ENCODE peak calls at places on chromosomes 5 and 9, in four cellular contexts. H is WTC11, I is HepG2, K is K562. L is an unnamed sample.

GRCh38 chr9:28329323-28329722 is 756.0 kb upstream of the C9orf72 start:
- DNase-seq in I (no peak), K (no peak), H (no peak), L (no peak)

GRCh38 chr5:131381011-131381410 is 117.2 kb downstream of the CDC42SE2 start:
- DNase-seq in K (no peak), I (no peak), H (no peak), L (no peak)

GRCh38 chr5:117013280-117013877 is 438.8 kb upstream of the SEMA6A start:
- DNase-seq in K (no peak), I (no peak), H (no peak), L (no peak)

GRCh38 chr9:116395409-116396037 is 241.9 kb downstream of the PAPPA start:
- DNase-seq in I (no peak), K (peak), H (no peak), L (no peak)

GRCh38 chr5:30469691-30470090 is 723.8 kb upstream of the CDH6 start:
- DNase-seq in H (no peak), K (no peak), I (no peak), L (no peak)

GRCh38 chr5:117454716-117455212 is 880.1 kb upstream of the SEMA6A start:
- DNase-seq in K (peak), H (peak), I (peak), L (peak)

GRCh38 chr5:14595189-14595588 is 13.6 kb downstream of the OTULINL start:
- DNase-seq in I (no peak), H (no peak), K (no peak), L (no peak)

GRCh38 chr9:72633966-72634365 is 112.6 kb downstream of the TMC1 start:
- DNase-seq in I (no peak), K (no peak), H (no peak), L (no peak)

GRCh38 chr9:72509635-72510034 is 11.8 kb upstream of the TMC1 start:
- DNase-seq in I (no peak), K (no peak), H (no peak), L (no peak)

GRCh38 chr9:26219961-26220360 is 541.7 kb upstream of the TUSC1 start:
- DNase-seq in K (no peak), H (no peak), I (no peak), L (no peak)

GRCh38 chr5:126937796-126938195 is 92.6 kb downstream of the MARCHF3 start:
- DNase-seq in K (no peak), H (no peak), I (no peak), L (no peak)

GRCh38 chr5:171863928-171864327 is 78.3 kb downstream of the SMIM23 start:
- DNase-seq in I (no peak), H (no peak), K (no peak), L (no peak)

GRCh38 chr5:156181656-156182055 is 145.3 kb upstream of the SGCD start:
- DNase-seq in I (no peak), H (no peak), K (no peak), L (no peak)

GRCh38 chr9:28234899-28235277 is 661.6 kb upstream of the C9orf72 start:
- DNase-seq in H (no peak), K (no peak), I (no peak), L (no peak)

GRCh38 chr5:180070726-180071417 is 687 bp downstream of the RNF130 start:
- DNase-seq in H (no peak), K (peak), I (no peak), L (peak)

GRCh38 chr9:8978334-8978733 is 1178.8 kb upstream of the DMAC1 start:
- DNase-seq in K (no peak), H (no peak), I (no peak), L (no peak)

GRCh38 chr9:117737721-117738226 is 33.6 kb downstream of the TLR4 start:
- DNase-seq in H (no peak), K (no peak), I (no peak), L (no peak)

GRCh38 chr9:105053209-105053652 is 125.3 kb upstream of the ABCA1 start:
- DNase-seq in H (no peak), K (peak), I (no peak), L (no peak)

GRCh38 chr9:86924206-86924605 is 23.1 kb downstream of the GAS1 start:
- DNase-seq in I (no peak), K (no peak), H (no peak), L (no peak)

GRCh38 chr9:8555767-8556500 is 756.4 kb upstream of the DMAC1 start:
- DNase-seq in I (no peak), H (no peak), K (no peak), L (no peak)

GRCh38 chr9:127183814-127184582 is 61.6 kb upstream of the ANGPTL2 start:
- DNase-seq in H (no peak), K (no peak), I (no peak), L (no peak)
- TF ChIP-seq ELF4 in H (no peak), K (no peak), I (no peak), L (no peak)

GRCh38 chr5:73786043-73786831 is 160.2 kb downstream of the ARHGEF28 start:
- DNase-seq in H (no peak), I (no peak), K (no peak), L (no peak)

GRCh38 chr5:73780297-73781080 is 154.5 kb downstream of the ARHGEF28 start:
- DNase-seq in H (no peak), K (peak), I (no peak), L (no peak)

DNA sequence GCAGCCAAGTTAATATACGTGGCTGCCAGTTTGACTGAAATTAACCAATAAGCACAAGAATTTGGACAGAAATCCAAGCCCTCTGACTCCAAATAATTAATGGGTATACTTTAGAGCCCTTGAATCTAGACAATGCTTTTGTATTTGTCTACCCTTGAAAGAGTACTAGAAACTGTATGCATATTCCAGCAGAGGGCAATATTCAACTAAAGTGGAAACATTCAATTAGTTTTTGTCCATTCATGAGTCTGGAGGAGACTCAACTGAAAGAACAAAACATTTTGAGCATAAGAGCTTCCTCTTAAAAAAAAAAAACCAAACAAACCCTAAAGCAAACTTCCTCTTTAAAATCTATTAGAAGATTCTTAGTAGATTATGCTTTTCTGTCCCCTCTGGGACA is 157.8 kb downstream of the ARHGEF28 start:
- DNase-seq in I (peak), K (no peak), H (no peak), L (no peak)
- TF ChIP-seq ELF4 in I (no peak), K (no peak), H (no peak), L (no peak)

GRCh38 chr9:18824095-18824666 is 208.8 kb downstream of the SAXO1 start:
- DNase-seq in H (no peak), K (no peak), I (peak), L (no peak)

GRCh38 chr9:18829066-18829465 is 203.9 kb downstream of the SAXO1 start:
- DNase-seq in H (no peak), K (no peak), I (no peak), L (no peak)

GRCh38 chr9:18825775-18826174 is 207.2 kb downstream of the SAXO1 start:
- DNase-seq in K (no peak), I (no peak), H (no peak), L (no peak)

GRCh38 chr9:18822850-18823249 is 210.2 kb downstream of the SAXO1 start:
- DNase-seq in I (no peak), H (no peak), K (no peak), L (no peak)

DNA sequence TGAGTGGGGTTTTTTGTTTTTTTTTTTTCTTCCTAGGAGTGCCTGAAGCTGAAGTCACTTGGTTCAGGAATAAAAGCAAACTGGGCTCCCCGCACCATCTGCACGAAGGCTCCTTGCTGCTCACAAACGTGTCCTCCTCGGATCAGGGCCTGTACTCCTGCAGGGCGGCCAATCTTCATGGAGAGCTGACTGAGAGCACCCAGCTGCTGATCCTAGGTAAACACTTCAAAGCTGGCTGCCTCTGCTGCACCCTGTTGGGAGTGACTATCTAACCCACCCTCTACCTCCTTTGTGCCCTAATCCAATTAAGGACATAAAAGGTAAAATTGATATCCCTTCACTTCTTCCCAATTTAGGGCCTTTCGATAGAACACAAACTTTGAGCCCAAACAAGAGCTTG is 206.8 kb downstream of the SAXO1 start:
- DNase-seq in K (no peak), H (no peak), I (no peak), L (no peak)
- TF ChIP-seq ELF4 in K (no peak), H (no peak), I (no peak), L (no peak)

DNA sequence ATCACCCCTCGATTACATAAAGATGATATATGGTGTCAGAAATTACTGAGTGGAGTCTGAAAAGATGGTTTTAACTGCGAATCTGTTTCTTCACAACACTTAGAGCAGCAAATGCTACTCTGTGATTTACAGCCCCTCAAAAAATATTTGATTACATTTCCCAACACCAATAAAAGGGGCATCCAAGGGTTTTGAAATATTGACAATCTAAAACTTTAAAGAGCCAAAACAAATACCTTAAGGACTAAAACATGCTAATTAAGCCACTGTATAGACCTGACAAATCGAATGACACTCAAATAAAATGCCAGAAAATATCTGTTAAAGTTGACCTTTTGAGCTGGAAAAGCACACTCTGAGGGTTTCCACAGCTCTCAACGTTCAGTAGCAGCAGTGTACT is 73.2 kb downstream of the ELAVL2 start:
- DNase-seq in K (no peak), H (no peak), I (no peak), L (no peak)
- TF ChIP-seq ELF4 in K (no peak), H (no peak), I (no peak), L (no peak)

GRCh38 chr9:133679466-133680051 is 43.4 kb downstream of the DBH start:
- DNase-seq in I (no peak), H (no peak), K (no peak), L (no peak)
- TF ChIP-seq ELF4 in I (no peak), H (no peak), K (no peak), L (no peak)

GRCh38 chr9:135907446-135908333 is at the start of gene CAMSAP1:
- DNase-seq in H (peak), I (peak), K (peak), L (peak)
- TF ChIP-seq ELF4 in H (peak), I (no peak), K (no peak), L (no peak)

GRCh38 chr9:133788819-133789733 is 50.9 kb upstream of the SARDH start:
- DNase-seq in K (peak), H (no peak), I (peak), L (no peak)

GRCh38 chr9:133786936-133787748 is 49.0 kb upstream of the SARDH start:
- DNase-seq in H (no peak), I (no peak), K (no peak), L (no peak)

GRCh38 chr9:133788045-133788818 is 50.1 kb upstream of the SARDH start:
- DNase-seq in H (no peak), K (no peak), I (no peak), L (no peak)

GRCh38 chr9:133786371-133786753 is 48.2 kb upstream of the SARDH start:
- DNase-seq in H (no peak), K (no peak), I (no peak), L (no peak)

DNA sequence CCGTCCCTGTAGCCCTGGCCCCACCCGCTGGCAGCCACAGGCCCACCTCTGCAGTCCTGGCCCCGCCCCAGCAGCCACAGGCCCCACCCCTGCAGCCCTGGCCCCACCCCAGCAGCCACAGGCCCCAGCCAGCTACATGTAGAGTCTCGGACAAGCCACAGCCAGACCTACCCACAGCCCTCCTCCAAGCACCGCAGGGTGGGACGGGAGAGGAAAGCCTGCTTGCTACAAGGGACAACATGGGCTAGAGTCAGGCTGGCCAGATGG is 49.5 kb upstream of the SARDH start:
- DNase-seq in K (peak), I (no peak), H (peak), L (peak)
- TF ChIP-seq ELF4 in K (no peak), I (no peak), H (no peak), L (no peak)

DNA sequence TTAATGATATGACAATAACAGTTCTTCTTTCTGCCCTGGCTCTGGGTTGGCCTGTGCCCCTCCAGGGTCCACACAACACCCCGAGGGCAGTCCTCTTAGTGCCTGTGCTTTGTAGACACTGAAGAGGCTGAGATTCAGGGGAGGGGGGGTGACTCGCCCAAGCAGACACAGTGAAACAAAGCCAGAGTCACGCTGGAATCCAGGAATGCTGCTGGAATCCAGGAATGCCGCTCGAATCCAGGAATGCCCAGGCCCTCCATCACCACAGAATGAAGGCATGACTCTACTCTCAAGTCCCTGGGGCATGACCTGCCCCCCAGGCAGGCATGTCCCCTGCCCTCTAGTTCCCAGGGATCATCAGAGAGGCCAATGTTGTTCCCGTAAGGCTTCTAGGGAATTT is 73.1 kb downstream of the LRSAM1 start:
- DNase-seq in I (no peak), H (no peak), K (no peak), L (no peak)
- TF ChIP-seq ELF4 in I (no peak), H (no peak), K (no peak), L (no peak)

L was measured in HEK293T.